ENCODE peak calls at places on chromosomes 12 and 14, in five cellular contexts. W is T follicular helper cell, N is SIG-M5, T is hypothalamus, M is NCI-H1417 treated with DMSO at 0.1 percent for 48 hours. Q is an unnamed sample.

GRCh38 chr14:95683793-95684192 is 2.4 kb upstream of the TCL1B start:
- DNase-seq in T (no peak), M (no peak), W (no peak), N (no peak), Q (no peak)

GRCh38 chr14:72647782-72648181 is 246.1 kb downstream of the DPF3 start:
- DNase-seq in W (no peak), T (no peak), M (no peak), N (no peak), Q (no peak)

GRCh38 chr14:74739293-74740030 is 23.7 kb upstream of the YLPM1 start:
- DNase-seq in M (no peak), T (no peak), W (no peak), N (no peak), Q (no peak)

GRCh38 chr12:25155031-25155576 is 39.9 kb downstream of the DNAI7 start:
- DNase-seq in T (no peak), N (no peak), W (no peak), M (no peak), Q (no peak)

GRCh38 chr14:91396959-91397815 is 20.4 kb downstream of the CCDC88C start:
- DNase-seq in T (no peak), N (no peak), M (peak), W (peak), Q (no peak)

GRCh38 chr12:130870442-130871285 is 1.2 kb upstream of the RAN start:
- DNase-seq in T (peak), W (peak), N (peak), M (no peak), Q (peak)

GRCh38 chr12:22083167-22083566 is 37.1 kb downstream of the CMAS start:
- DNase-seq in M (no peak), T (no peak), N (no peak), W (peak), Q (peak)

GRCh38 chr14:99026471-99026870 is 245.5 kb downstream of the BCL11B start:
- DNase-seq in N (no peak), W (no peak), M (no peak), T (no peak), Q (no peak)

GRCh38 chr14:36513012-36513420 is 7.0 kb downstream of the NKX2-1 start:
- DNase-seq in M (no peak), W (no peak), N (no peak), T (no peak), Q (no peak)

GRCh38 chr14:96461950-96462798 is 40.0 kb upstream of the PAPOLA start:
- DNase-seq in T (no peak), M (no peak), N (no peak), W (no peak), Q (no peak)

GRCh38 chr12:124667671-124668337 is 100.4 kb upstream of the NCOR2 start:
- DNase-seq in N (no peak), M (peak), W (no peak), T (no peak), Q (no peak)

GRCh38 chr12:19002192-19002591 is 127.3 kb upstream of the PLEKHA5 start:
- DNase-seq in W (no peak), T (no peak), M (no peak), N (no peak), Q (no peak)

Q was measured in tibial nerve.